ENCODE peak calls at places on chromosomes 11 and 22, in nine cellular contexts. U is suprapubic skin, Y is breast epithelium, D is transverse colon, N is esophagus muscularis mucosa, H is HepG2, Z is GM23338, X is K562, Q is upper lobe of left lung. T is an unnamed sample.

GRCh38 chr11:27443746-27444465 is 28.7 kb downstream of the LGR4 start:
- DNase-seq in D (no peak), H (no peak), Z (peak; percentile 67), U (no peak), N (no peak), Q (no peak), X (no peak), Y (no peak), T (no peak)

GRCh38 chr22:18048441-18048898 is 24.1 kb upstream of the MICAL3 start:
- DNase-seq in D (no peak), Q (peak; percentile 73), H (no peak), X (peak; percentile 39), Y (peak; percentile 64), Z (no peak), U (no peak), N (no peak), T (no peak)

GRCh38 chr11:69644071-69644961 is 3.4 kb downstream of the CCND1 start:
- DNase-seq in D (peak; percentile 67), X (peak; percentile 53), Y (peak; percentile 48), H (peak; percentile 66), N (no peak), Q (peak; percentile 95), U (peak; percentile 79), Z (no peak), T (no peak)

GRCh38 chr22:21951931-21952465 is 650 bp downstream of the PPM1F start:
- DNase-seq in U (no peak), Y (no peak), Q (peak; percentile 89), H (no peak), Z (peak; percentile 74), X (no peak), D (peak; percentile 44), N (no peak), T (peak; percentile 28)

GRCh38 chr11:20511982-20512381 is 87.4 kb upstream of the SLC6A5 start:
- DNase-seq in D (no peak), X (no peak), H (no peak), Z (no peak), N (no peak), Q (peak; percentile 13), Y (no peak), U (no peak), T (no peak)

GRCh38 chr22:22902247-22902962 is 14.8 kb downstream of the IGLL5 start:
- DNase-seq in U (no peak), Q (no peak), X (peak; percentile 65), Y (no peak), D (no peak), N (no peak), H (no peak), Z (no peak), T (no peak)

GRCh38 chr11:60370811-60371297 is 7.5 kb upstream of the MS4A7 start:
- DNase-seq in Q (no peak), N (no peak), Z (no peak), Y (no peak), U (no peak), X (no peak), D (no peak), H (peak; percentile 27), T (no peak)

GRCh38 chr22:41513391-41513790 is 30.9 kb downstream of the POLR3H start:
- DNase-seq in H (no peak), D (no peak), X (no peak), Y (no peak), Z (no peak), Q (no peak), U (no peak), N (no peak), T (no peak)

GRCh38 chr11:65429724-65430405 is 7.3 kb downstream of the NEAT1 start:
- DNase-seq in D (peak; percentile 82), U (peak; percentile 85), Y (peak; percentile 65), Z (peak; percentile 50), Q (peak; percentile 89), N (no peak), H (no peak), X (no peak), T (peak; percentile 89)

GRCh38 chr11:65426839-65427690 is 4.5 kb downstream of the NEAT1 start:
- DNase-seq in H (no peak), X (no peak), D (peak; percentile 82), Q (no peak), U (peak; percentile 81), N (no peak), Z (peak; percentile 54), Y (peak; percentile 74), T (peak; percentile 28)

GRCh38 chr11:65429069-65429681 is 6.6 kb downstream of the NEAT1 start:
- DNase-seq in Z (peak; percentile 35), Y (no peak), N (no peak), H (no peak), D (peak; percentile 59), U (peak; percentile 71), X (no peak), Q (no peak), T (peak; percentile 49)

GRCh38 chr11:65427691-65428577 is 5.3 kb downstream of the NEAT1 start:
- DNase-seq in U (peak; percentile 78), N (no peak), Y (peak; percentile 64), D (peak; percentile 69), Q (no peak), X (no peak), H (no peak), Z (no peak), T (peak; percentile 52)

GRCh38 chr11:65428578-65429068 is 6.0 kb downstream of the NEAT1 start:
- DNase-seq in Z (peak; percentile 16), H (no peak), Y (no peak), Q (no peak), U (peak; percentile 79), X (no peak), D (peak; percentile 73), N (no peak), T (no peak)
- TF ChIP-seq POLR2AphosphoS5 in Z (no peak), H (peak; percentile 68), Y (no peak), Q (no peak), U (no peak), X (peak; percentile 34), D (no peak), N (no peak), T (peak; percentile 81)

DNA sequence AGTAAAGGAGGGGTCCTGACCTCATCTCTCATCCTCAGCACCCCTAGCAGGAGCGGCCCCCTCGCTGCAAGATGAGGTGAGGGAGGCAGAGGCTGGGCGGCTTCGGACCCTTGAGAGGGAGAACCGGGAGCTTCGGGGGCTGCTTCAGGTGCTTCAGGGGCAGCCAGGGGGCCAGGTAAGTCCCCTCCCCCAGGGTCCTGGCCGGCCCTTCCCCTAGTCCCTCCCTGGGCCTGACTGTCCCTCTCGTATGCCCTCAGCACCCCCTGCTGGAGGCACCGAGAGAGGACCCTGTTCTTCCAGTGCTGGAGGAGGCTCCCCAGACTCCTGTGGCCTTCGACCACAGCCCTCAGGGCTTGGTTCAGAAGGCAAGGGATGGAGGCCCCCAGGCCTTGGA is 3.7 kb downstream of the CCDC88B start:
- DNase-seq in X (no peak), Y (no peak), Z (no peak), N (no peak), D (peak; percentile 38), H (no peak), U (no peak), Q (peak; percentile 29), T (peak; percentile 41)
- H3K27ac ChIP-seq in X (no peak overlapping the region), Y (no peak overlapping the region), Z (no peak overlapping the region), N (no peak overlapping the region), D (no peak overlapping the region), H (no peak overlapping the region), U (no peak overlapping the region), Q (no peak overlapping the region), T (no peak overlapping the region)

GRCh38 chr11:90286640-90287039 is 63.8 kb upstream of the CHORDC1 start:
- DNase-seq in X (no peak), Z (peak; percentile 3), H (peak; percentile 83), N (no peak), U (no peak), Q (no peak), Y (no peak), D (no peak), T (no peak)

GRCh38 chr11:90294091-90294490 is 71.2 kb upstream of the CHORDC1 start:
- DNase-seq in Q (no peak), D (no peak), Y (no peak), Z (no peak), U (no peak), X (no peak), H (peak; percentile 6), N (no peak), T (no peak)

DNA sequence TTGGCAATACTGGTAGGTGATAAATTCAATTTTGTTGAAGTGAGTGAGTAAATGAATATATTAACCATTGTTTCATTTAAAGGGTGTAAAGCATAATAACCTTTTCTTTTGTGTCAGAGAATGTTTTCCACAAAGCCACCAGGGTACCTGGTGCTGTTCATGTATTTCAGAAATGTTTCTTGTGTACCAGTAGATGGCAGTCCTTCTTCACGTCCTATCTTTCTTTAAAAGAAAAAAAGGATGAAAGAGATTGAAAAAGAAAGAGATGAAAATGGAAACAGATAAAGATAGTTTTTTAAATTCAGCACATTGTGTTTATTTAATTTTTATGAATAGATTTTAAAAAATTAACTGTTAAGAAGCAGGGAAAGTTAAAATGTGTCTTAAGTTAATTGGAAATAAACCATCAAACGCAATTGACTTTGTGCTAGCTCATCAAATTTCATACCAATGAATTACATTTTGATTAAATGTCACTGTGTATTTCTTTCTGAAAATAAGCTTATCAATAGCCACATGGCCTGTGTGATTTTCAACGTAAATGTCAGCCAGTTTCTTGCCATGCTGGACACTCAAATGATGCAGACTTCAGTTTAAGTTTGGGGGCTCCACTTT is 65.5 kb upstream of the CHORDC1 start:
- DNase-seq in X (peak; percentile 30), Y (no peak), Q (no peak), Z (peak; percentile 57), N (no peak), U (no peak), D (no peak), H (peak; percentile 33), T (no peak)
- TF ChIP-seq CTCF in X (peak; percentile 38), Y (no peak), Q (peak; percentile 35), Z (peak; percentile 73), N (peak; percentile 45), U (peak; percentile 24), D (peak; percentile 25), H (peak; percentile 57), T (peak; percentile 10)

GRCh38 chr11:7514099-7514725 is 413 bp downstream of the PPFIBP2 start:
- DNase-seq in Z (peak; percentile 38), D (peak; percentile 54), H (no peak), Y (no peak), X (no peak), N (no peak), Q (peak; percentile 82), U (no peak), T (no peak)

GRCh38 chr11:7511405-7511804 is 2.4 kb upstream of the PPFIBP2 start:
- DNase-seq in H (peak; percentile 15), Z (no peak), D (peak; percentile 53), Q (no peak), N (no peak), Y (peak; percentile 81), X (no peak), U (no peak), T (no peak)

GRCh38 chr11:7515544-7515943 is 1.7 kb downstream of the PPFIBP2 start:
- DNase-seq in N (no peak), Q (no peak), U (no peak), Z (no peak), H (peak; percentile 13), Y (no peak), X (no peak), D (no peak), T (no peak)

GRCh38 chr11:7512525-7513209 is 1.1 kb upstream of the PPFIBP2 start:
- DNase-seq in X (no peak), U (peak; percentile 91), N (peak; percentile 97), D (peak; percentile 80), Z (peak; percentile 10), Q (peak; percentile 37), H (peak; percentile 13), Y (peak; percentile 70), T (peak; percentile 77)

DNA sequence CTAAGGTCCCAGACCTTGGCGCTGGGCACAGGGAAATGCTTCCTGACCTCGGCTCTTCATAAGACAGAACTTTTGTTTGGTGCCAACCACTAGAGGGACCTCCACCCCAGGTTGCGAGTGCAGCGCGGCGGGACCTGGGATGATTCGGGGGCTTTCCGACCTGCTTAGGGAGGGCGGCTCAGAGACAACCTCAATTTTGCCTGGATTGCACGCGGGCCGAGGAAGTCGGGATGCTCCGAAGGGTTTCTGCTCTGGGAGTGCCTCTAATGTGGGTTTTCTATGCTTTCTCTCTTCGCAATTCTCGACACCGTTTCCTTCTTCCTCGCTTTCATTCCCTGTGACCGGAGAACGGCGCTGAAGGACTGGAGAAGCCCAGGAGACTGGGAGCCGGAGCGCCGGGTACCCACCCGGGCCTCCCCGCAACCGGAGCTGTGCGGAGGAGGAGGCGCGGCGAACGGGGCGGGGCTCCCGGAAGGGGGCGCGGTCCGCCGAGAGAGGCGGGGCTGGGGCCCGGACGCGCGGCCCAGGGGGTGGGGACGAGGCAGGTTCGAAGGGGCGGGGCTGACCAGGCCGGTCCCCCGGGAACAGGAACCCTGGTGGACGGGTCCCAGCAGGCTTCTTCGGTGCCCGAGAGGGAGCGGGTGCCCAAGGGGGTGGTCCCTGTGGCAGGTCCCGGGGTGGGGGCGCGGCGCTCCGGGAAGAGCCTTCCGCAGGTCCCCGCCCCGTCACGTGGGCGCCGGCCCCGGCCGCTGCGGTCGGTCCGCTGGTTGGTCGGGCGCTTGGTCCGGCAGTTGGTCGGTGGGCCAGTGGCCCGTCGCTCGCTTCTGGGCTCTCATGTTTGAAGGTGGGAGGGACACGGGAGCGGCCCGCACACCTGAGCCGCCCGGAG is at the start of gene PPFIBP2:
- DNase-seq in H (peak; percentile 58), U (peak; percentile 92), Y (peak; percentile 77), Z (peak; percentile 89), D (peak; percentile 91), Q (peak; percentile 98), N (peak; percentile 95), X (peak; percentile 97), T (no peak)
- TF ChIP-seq POLR2AphosphoS5 in H (no peak), U (no peak), Y (peak; percentile 63), Z (peak; percentile 23), D (peak; percentile 30), Q (no peak), N (peak; percentile 64), X (no peak), T (no peak)

T was measured in HL-60.